ENCODE peak calls at places on chromosomes 4 and X, in four cellular contexts. One of them, this sample, is unnamed.

GRCh38 chr4:88277711-88278025 is 6.7 kb downstream of the PPM1K start:
- DNase-seq in tibial artery: no peak
- DNase-seq in osteocyte: no peak
- DNase-seq in nephron progenitor cell: no peak
- DNase-seq in this sample: no peak

GRCh38 chrX:115031989-115032388 is 14.6 kb upstream of the IL13RA2 start:
- DNase-seq in osteocyte: no peak
- DNase-seq in tibial artery: no peak
- DNase-seq in nephron progenitor cell: no peak
- DNase-seq in this sample: no peak

GRCh38 chr4:63505714-63506460 is 903.4 kb downstream of the TECRL start:
- DNase-seq in osteocyte: no peak
- DNase-seq in tibial artery: no peak
- DNase-seq in nephron progenitor cell: peak; percentile 47
- DNase-seq in this sample: no peak

GRCh38 chr4:99868126-99868596 is 26.1 kb downstream of the LAMTOR3 start:
- DNase-seq in nephron progenitor cell: no peak
- DNase-seq in tibial artery: no peak
- DNase-seq in osteocyte: no peak
- DNase-seq in this sample: no peak

GRCh38 chrX:118976599-118977340 is 2.4 kb downstream of the LONRF3 start:
- DNase-seq in tibial artery: peak; percentile 29
- DNase-seq in osteocyte: no peak
- DNase-seq in nephron progenitor cell: peak; percentile 25
- DNase-seq in this sample: no peak

GRCh38 chr4:161936625-161937133 is 227.1 kb downstream of the FSTL5 start:
- DNase-seq in osteocyte: no peak
- DNase-seq in nephron progenitor cell: no peak
- DNase-seq in tibial artery: no peak
- DNase-seq in this sample: no peak

GRCh38 chrX:64580035-64580434 is 184.8 kb upstream of the MTMR8 start:
- DNase-seq in osteocyte: no peak
- DNase-seq in nephron progenitor cell: peak; percentile 12
- DNase-seq in tibial artery: no peak
- DNase-seq in this sample: no peak

GRCh38 chr4:149972407-149972806 is 105.8 kb upstream of the DCLK2 start:
- DNase-seq in osteocyte: no peak
- DNase-seq in tibial artery: no peak
- DNase-seq in nephron progenitor cell: no peak
- DNase-seq in this sample: no peak

GRCh38 chr4:92307156-92307555 is 3.4 kb downstream of the GRID2 start:
- DNase-seq in osteocyte: no peak
- DNase-seq in tibial artery: no peak
- DNase-seq in nephron progenitor cell: no peak
- DNase-seq in this sample: no peak

GRCh38 chr4:184441461-184442392 is 32.6 kb downstream of the IRF2 start:
- DNase-seq in nephron progenitor cell: no peak
- DNase-seq in osteocyte: no peak
- DNase-seq in tibial artery: no peak
- DNase-seq in this sample: no peak

GRCh38 chr4:113762851-113763172 is 1.3 kb upstream of the CAMK2D start:
- DNase-seq in tibial artery: no peak
- DNase-seq in osteocyte: no peak
- DNase-seq in nephron progenitor cell: no peak
- DNase-seq in this sample: no peak
- TF ChIP-seq CTCF in tibial artery: no peak
- TF ChIP-seq CTCF in osteocyte: no peak
- TF ChIP-seq CTCF in nephron progenitor cell: no peak
- TF ChIP-seq CTCF in this sample: peak; percentile 24

GRCh38 chrX:2707334-2707760 is 16.3 kb downstream of the CD99 start:
- DNase-seq in tibial artery: peak; percentile 81
- DNase-seq in nephron progenitor cell: peak; percentile 37
- DNase-seq in osteocyte: no peak
- DNase-seq in this sample: no peak
- TF ChIP-seq CTCF in tibial artery: no peak
- TF ChIP-seq CTCF in nephron progenitor cell: no peak
- TF ChIP-seq CTCF in osteocyte: peak; percentile 5
- TF ChIP-seq CTCF in this sample: no peak

GRCh38 chr4:44425614-44426208 is 22.9 kb downstream of the KCTD8 start:
- DNase-seq in tibial artery: no peak
- DNase-seq in osteocyte: no peak
- DNase-seq in nephron progenitor cell: peak; percentile 33
- DNase-seq in this sample: peak; percentile 27
- TF ChIP-seq CTCF in tibial artery: no peak
- TF ChIP-seq CTCF in osteocyte: peak; percentile 46
- TF ChIP-seq CTCF in nephron progenitor cell: peak; percentile 53
- TF ChIP-seq CTCF in this sample: peak; percentile 63

GRCh38 chr4:118280501-118281218 is 72.1 kb downstream of the PRSS12 start:
- DNase-seq in tibial artery: no peak
- DNase-seq in osteocyte: no peak
- DNase-seq in nephron progenitor cell: peak; percentile 44
- DNase-seq in this sample: peak; percentile 28
- TF ChIP-seq CTCF in tibial artery: peak; percentile 32
- TF ChIP-seq CTCF in osteocyte: peak; percentile 73
- TF ChIP-seq CTCF in nephron progenitor cell: peak; percentile 61
- TF ChIP-seq CTCF in this sample: peak; percentile 77

DNA sequence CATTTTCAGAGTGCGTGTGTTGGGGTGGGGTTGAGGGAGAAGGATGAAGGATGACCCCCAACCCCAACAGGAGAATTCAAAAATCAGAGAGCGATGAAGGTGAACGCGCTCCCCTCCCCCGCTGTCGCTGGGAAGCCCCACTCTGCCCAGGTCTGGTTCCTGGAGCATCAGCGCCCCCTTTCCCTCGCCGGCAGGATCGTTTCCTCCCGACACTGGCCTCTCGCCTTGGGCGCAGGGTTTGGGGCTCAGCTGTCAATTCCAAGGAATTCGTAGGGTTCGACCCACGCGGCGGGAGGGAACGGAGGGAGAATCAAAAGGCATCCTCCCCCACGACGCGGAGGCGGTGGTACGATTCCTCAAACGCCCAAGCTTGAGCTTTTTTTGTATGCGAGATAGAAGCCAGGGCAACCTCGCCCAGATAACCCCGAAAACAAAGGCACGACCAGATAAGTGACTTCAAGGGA is 997 bp upstream of the PDGFRA start:
- DNase-seq in nephron progenitor cell: peak; percentile 91
- DNase-seq in tibial artery: peak; percentile 75
- DNase-seq in osteocyte: peak; percentile 94
- DNase-seq in this sample: peak; percentile 76
- TF ChIP-seq CTCF in nephron progenitor cell: peak; percentile 74
- TF ChIP-seq CTCF in tibial artery: peak; percentile 61
- TF ChIP-seq CTCF in osteocyte: peak; percentile 96
- TF ChIP-seq CTCF in this sample: peak; percentile 76

GRCh38 chr4:21790437-21791029 is 158.0 kb downstream of the KCNIP4 start:
- DNase-seq in nephron progenitor cell: no peak
- DNase-seq in tibial artery: no peak
- DNase-seq in osteocyte: no peak
- DNase-seq in this sample: no peak
- TF ChIP-seq CTCF in nephron progenitor cell: peak; percentile 71
- TF ChIP-seq CTCF in tibial artery: peak; percentile 30
- TF ChIP-seq CTCF in osteocyte: peak; percentile 67
- TF ChIP-seq CTCF in this sample: peak; percentile 77

GRCh38 chr4:52659722-52660261 is 691 bp upstream of the USP46 start:
- DNase-seq in tibial artery: peak; percentile 59
- DNase-seq in osteocyte: no peak
- DNase-seq in nephron progenitor cell: peak; percentile 45
- DNase-seq in this sample: no peak

GRCh38 chr4:52659016-52659721 is at the start of gene USP46:
- DNase-seq in osteocyte: peak; percentile 92
- DNase-seq in tibial artery: peak; percentile 69
- DNase-seq in nephron progenitor cell: peak; percentile 80
- DNase-seq in this sample: peak; percentile 61

GRCh38 chr4:52657317-52657629 is 1.8 kb downstream of the USP46 start:
- DNase-seq in tibial artery: no peak
- DNase-seq in nephron progenitor cell: peak; percentile 7
- DNase-seq in osteocyte: no peak
- DNase-seq in this sample: no peak

GRCh38 chr4:52658671-52659015 is 458 bp downstream of the USP46 start:
- DNase-seq in nephron progenitor cell: no peak
- DNase-seq in tibial artery: no peak
- DNase-seq in osteocyte: no peak
- DNase-seq in this sample: no peak

DNA sequence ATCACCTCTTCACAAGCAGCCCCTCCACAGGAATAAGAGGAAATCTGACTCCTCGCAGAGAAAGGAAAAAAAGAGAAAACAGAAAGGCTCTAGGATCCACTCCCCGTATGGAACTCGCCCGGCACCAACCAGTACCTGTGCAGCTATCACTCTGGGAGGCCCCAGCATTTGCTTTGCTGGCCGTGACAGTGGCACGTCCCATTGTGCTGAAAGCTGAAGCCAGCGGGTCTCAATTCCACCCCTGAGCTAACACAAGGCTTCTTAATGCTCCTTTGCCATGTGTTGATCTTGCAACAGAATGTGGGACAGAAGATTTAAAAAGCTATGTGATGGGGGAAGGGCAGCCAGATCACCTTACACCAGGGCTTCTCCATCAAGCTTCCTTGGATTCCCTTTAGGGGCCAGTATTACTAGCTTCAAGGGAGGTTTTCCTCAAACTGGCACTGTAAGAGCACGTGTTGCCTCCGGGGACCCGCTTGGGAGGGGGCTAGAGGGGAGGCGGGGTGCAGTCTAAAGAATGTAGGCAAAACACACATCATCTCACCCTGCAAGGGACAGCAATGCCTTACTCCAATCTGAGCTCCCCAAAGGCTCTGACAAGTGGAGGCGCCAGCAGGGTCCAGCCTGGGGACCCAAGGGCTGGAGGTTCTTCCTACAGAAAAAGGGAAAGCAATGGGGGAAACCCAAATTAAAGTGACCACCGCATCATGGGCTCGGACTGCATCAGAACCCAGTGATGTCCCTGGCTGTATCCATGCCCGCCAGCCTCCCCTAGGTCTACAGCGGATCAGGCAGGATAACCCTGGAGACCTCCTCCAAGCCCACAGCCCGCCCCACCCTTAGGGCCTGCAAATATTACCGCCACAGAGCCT is 1.2 kb downstream of the USP46 start:
- DNase-seq in tibial artery: no peak
- DNase-seq in osteocyte: no peak
- DNase-seq in nephron progenitor cell: peak; percentile 48
- DNase-seq in this sample: peak; percentile 6
- TF ChIP-seq CTCF in tibial artery: no peak
- TF ChIP-seq CTCF in osteocyte: no peak
- TF ChIP-seq CTCF in nephron progenitor cell: no peak
- TF ChIP-seq CTCF in this sample: peak; percentile 11

GRCh38 chr4:75953509-75953908 is 12.7 kb upstream of the NAAA start:
- DNase-seq in tibial artery: no peak
- DNase-seq in nephron progenitor cell: no peak
- DNase-seq in osteocyte: no peak
- DNase-seq in this sample: no peak

GRCh38 chr4:75950416-75950815 is 9.6 kb upstream of the NAAA start:
- DNase-seq in osteocyte: no peak
- DNase-seq in nephron progenitor cell: no peak
- DNase-seq in tibial artery: no peak
- DNase-seq in this sample: no peak

DNA sequence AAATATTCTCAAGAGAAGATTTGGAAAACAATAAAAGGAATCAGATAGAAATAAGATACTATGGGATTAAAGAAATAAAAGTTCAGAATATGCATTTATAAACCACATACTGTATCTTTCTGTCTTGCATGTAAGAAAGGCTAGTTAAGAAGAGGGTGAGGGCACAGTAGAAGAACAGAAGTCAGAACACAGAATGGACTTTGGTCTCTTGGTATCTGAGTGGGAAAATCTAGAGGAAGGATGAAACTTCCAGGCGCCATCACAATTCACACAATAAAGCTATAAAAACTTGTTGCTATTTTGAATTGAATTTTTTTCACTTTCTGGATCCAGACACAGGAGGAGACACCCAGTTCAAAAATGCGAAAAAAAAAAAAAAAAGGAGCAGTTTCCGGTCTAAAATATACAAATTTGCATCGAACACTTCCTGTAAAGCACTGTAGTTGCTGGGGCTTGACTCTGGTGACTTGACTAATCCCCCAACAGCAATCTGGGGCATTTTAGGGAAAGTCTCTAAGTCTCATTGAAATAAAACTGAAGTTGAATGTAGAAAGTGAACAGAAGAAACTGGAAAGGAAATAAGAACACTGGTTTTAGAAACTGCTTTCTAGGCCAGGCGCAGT is 8.1 kb upstream of the NAAA start:
- DNase-seq in osteocyte: no peak
- DNase-seq in nephron progenitor cell: no peak
- DNase-seq in tibial artery: no peak
- DNase-seq in this sample: no peak
- TF ChIP-seq CTCF in osteocyte: no peak
- TF ChIP-seq CTCF in nephron progenitor cell: no peak
- TF ChIP-seq CTCF in tibial artery: no peak
- TF ChIP-seq CTCF in this sample: no peak